ENCODE peak calls at places on chromosomes 7 and 10, in five cellular contexts. One of them, this sample, is unnamed. For H3K9me3, the result is how much of the 10 kb centered on the place peaks cover.

GRCh38 chr10:123275183-123275549 is 121.0 kb downstream of the BUB3 start:
- DNase-seq in HAP-1: no peak
- DNase-seq in A549: no peak
- DNase-seq in heart left ventricle: no peak
- DNase-seq in stomach: no peak
- DNase-seq in this sample: no peak

GRCh38 chr7:138934861-138935260 is 46.3 kb downstream of the KIAA1549 start:
- DNase-seq in HAP-1: no peak
- DNase-seq in A549: no peak
- DNase-seq in heart left ventricle: no peak
- DNase-seq in stomach: no peak
- DNase-seq in this sample: no peak

GRCh38 chr10:97759157-97759980 is 12.4 kb downstream of the SFRP5 start:
- DNase-seq in HAP-1: peak
- DNase-seq in A549: peak
- DNase-seq in heart left ventricle: peak
- DNase-seq in stomach: peak
- DNase-seq in this sample: no peak

GRCh38 chr7:77525231-77525630 is 11.9 kb upstream of the PTPN12 start:
- DNase-seq in HAP-1: no peak
- DNase-seq in A549: no peak
- DNase-seq in heart left ventricle: no peak
- DNase-seq in stomach: no peak
- DNase-seq in this sample: no peak

GRCh38 chr7:57218196-57218716 is 86.0 kb upstream of the ZNF479 start:
- DNase-seq in HAP-1: no peak
- DNase-seq in A549: no peak
- DNase-seq in heart left ventricle: no peak
- DNase-seq in stomach: no peak
- DNase-seq in this sample: no peak

GRCh38 chr10:76492026-76492425 is 1060.6 kb downstream of the LRMDA start:
- DNase-seq in HAP-1: no peak
- DNase-seq in A549: no peak
- DNase-seq in heart left ventricle: no peak
- DNase-seq in stomach: no peak
- DNase-seq in this sample: no peak

GRCh38 chr10:52488606-52489485 is 174.8 kb downstream of the DKK1 start:
- DNase-seq in HAP-1: no peak
- DNase-seq in A549: no peak
- DNase-seq in heart left ventricle: no peak
- DNase-seq in stomach: no peak
- DNase-seq in this sample: peak

GRCh38 chr7:127708788-127709187 is 56.8 kb downstream of the SND1 start:
- DNase-seq in HAP-1: peak
- DNase-seq in A549: peak
- DNase-seq in heart left ventricle: peak
- DNase-seq in stomach: peak
- DNase-seq in this sample: peak

GRCh38 chr10:128377988-128378387 is 251.8 kb upstream of the MKI67 start:
- DNase-seq in HAP-1: no peak
- DNase-seq in A549: no peak
- DNase-seq in heart left ventricle: no peak
- DNase-seq in stomach: no peak
- DNase-seq in this sample: no peak

GRCh38 chr7:107505997-107506682 is 36.3 kb downstream of the GPR22 start:
- DNase-seq in HAP-1: no peak
- DNase-seq in A549: no peak
- DNase-seq in heart left ventricle: no peak
- DNase-seq in stomach: peak
- DNase-seq in this sample: peak

GRCh38 chr10:86254526-86255174 is 111.9 kb downstream of the GRID1 start:
- DNase-seq in HAP-1: no peak
- DNase-seq in A549: peak
- DNase-seq in heart left ventricle: no peak
- DNase-seq in stomach: no peak
- DNase-seq in this sample: no peak

GRCh38 chr7:151271699-151272355 is 23.3 kb upstream of the SMARCD3 start:
- DNase-seq in HAP-1: no peak
- DNase-seq in A549: no peak
- DNase-seq in heart left ventricle: no peak
- DNase-seq in stomach: peak
- DNase-seq in this sample: peak

GRCh38 chr7:156074982-156075615 is 262.8 kb upstream of the SHH start:
- DNase-seq in HAP-1: no peak
- DNase-seq in A549: no peak
- DNase-seq in heart left ventricle: no peak
- DNase-seq in stomach: no peak
- DNase-seq in this sample: no peak

GRCh38 chr7:112161253-112162160 is 44.7 kb downstream of the DOCK4 start:
- DNase-seq in HAP-1: no peak
- DNase-seq in A549: no peak
- DNase-seq in heart left ventricle: no peak
- DNase-seq in stomach: no peak
- DNase-seq in this sample: no peak

GRCh38 chr10:62687230-62687748 is 117.2 kb upstream of the ADO start:
- DNase-seq in HAP-1: no peak
- DNase-seq in A549: no peak
- DNase-seq in heart left ventricle: no peak
- DNase-seq in stomach: no peak
- DNase-seq in this sample: no peak

GRCh38 chr10:102770792-102771191 is 27.0 kb downstream of the WBP1L start:
- DNase-seq in HAP-1: no peak
- DNase-seq in A549: no peak
- DNase-seq in heart left ventricle: no peak
- DNase-seq in stomach: no peak
- DNase-seq in this sample: no peak

GRCh38 chr7:113405296-113406056 is 287.1 kb upstream of the SMIM30 start:
- DNase-seq in HAP-1: no peak
- DNase-seq in A549: no peak
- DNase-seq in heart left ventricle: no peak
- DNase-seq in stomach: no peak
- DNase-seq in this sample: no peak

GRCh38 chr7:1103009-1103788 is 15.3 kb downstream of the GPER1 start:
- DNase-seq in HAP-1: no peak
- DNase-seq in A549: no peak
- DNase-seq in heart left ventricle: no peak
- DNase-seq in stomach: no peak
- DNase-seq in this sample: no peak

GRCh38 chr7:8436965-8437364 is 3.6 kb downstream of the NXPH1 start:
- DNase-seq in HAP-1: peak
- DNase-seq in A549: peak
- DNase-seq in heart left ventricle: no peak
- DNase-seq in stomach: peak
- DNase-seq in this sample: no peak

GRCh38 chr7:139739863-139740597 is 37.8 kb downstream of the HIPK2 start:
- DNase-seq in HAP-1: no peak
- DNase-seq in A549: no peak
- DNase-seq in heart left ventricle: peak
- DNase-seq in stomach: peak
- DNase-seq in this sample: no peak

GRCh38 chr7:17887286-17887685 is 53.0 kb downstream of the SNX13 start:
- DNase-seq in HAP-1: no peak
- DNase-seq in A549: no peak
- DNase-seq in heart left ventricle: no peak
- DNase-seq in stomach: no peak
- DNase-seq in this sample: no peak

GRCh38 chr10:24485299-24485698 is 238.4 kb downstream of the ARHGAP21 start:
- DNase-seq in HAP-1: no peak
- DNase-seq in A549: no peak
- DNase-seq in heart left ventricle: no peak
- DNase-seq in stomach: no peak
- DNase-seq in this sample: no peak

GRCh38 chr10:97302088-97302791 is 9.8 kb upstream of the ARHGAP19 start:
- DNase-seq in HAP-1: no peak
- DNase-seq in A549: no peak
- DNase-seq in heart left ventricle: no peak
- DNase-seq in stomach: no peak
- DNase-seq in this sample: no peak

GRCh38 chr7:24336461-24336860 is 52.5 kb downstream of the NPY start:
- DNase-seq in HAP-1: no peak
- DNase-seq in A549: no peak
- DNase-seq in heart left ventricle: no peak
- DNase-seq in stomach: no peak
- DNase-seq in this sample: no peak

GRCh38 chr10:81600185-81600584 is 274.8 kb upstream of the NRG3 start:
- DNase-seq in HAP-1: no peak
- DNase-seq in A549: peak
- DNase-seq in heart left ventricle: no peak
- DNase-seq in stomach: no peak
- DNase-seq in this sample: no peak

GRCh38 chr10:7070950-7071349 is 339.9 kb downstream of the SFMBT2 start:
- DNase-seq in HAP-1: no peak
- DNase-seq in A549: no peak
- DNase-seq in heart left ventricle: no peak
- DNase-seq in stomach: no peak
- DNase-seq in this sample: no peak

GRCh38 chr10:47156873-47157272 is 143.1 kb upstream of the GDF10 start:
- DNase-seq in HAP-1: no peak
- DNase-seq in A549: no peak
- DNase-seq in heart left ventricle: no peak
- DNase-seq in stomach: no peak
- DNase-seq in this sample: no peak

GRCh38 chr10:47151880-47152279 is 148.1 kb upstream of the GDF10 start:
- DNase-seq in HAP-1: no peak
- DNase-seq in A549: no peak
- DNase-seq in heart left ventricle: no peak
- DNase-seq in stomach: no peak
- DNase-seq in this sample: no peak

GRCh38 chr10:47150581-47150980 is 149.4 kb upstream of the GDF10 start:
- DNase-seq in HAP-1: no peak
- DNase-seq in A549: no peak
- DNase-seq in heart left ventricle: no peak
- DNase-seq in stomach: no peak
- DNase-seq in this sample: no peak

GRCh38 chr10:47154762-47155161 is 145.2 kb upstream of the GDF10 start:
- DNase-seq in HAP-1: no peak
- DNase-seq in A549: no peak
- DNase-seq in heart left ventricle: no peak
- DNase-seq in stomach: no peak
- DNase-seq in this sample: no peak

DNA sequence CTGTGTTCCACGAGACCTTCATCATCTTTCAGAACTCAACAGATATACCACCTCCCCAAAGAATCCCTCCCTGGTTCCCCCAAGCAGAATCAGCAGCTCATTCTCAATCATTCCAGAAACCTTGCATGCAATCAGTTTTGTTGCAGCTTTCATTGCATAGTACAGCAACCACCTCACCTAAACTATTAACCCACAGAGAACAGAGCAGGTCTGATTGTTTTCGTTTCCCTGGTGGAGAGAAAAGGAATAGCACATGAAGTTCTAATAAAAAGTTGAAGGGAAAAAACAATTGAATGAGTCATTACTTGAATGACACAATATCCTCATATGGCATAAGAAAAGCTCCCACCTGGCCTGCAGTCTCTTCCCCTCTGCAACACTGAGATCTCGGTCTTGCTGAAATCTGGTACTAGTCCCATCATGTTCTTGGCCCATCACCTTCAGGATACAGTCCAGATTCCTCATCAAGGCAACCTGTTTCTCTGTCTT is 147.1 kb upstream of the GDF10 start:
- DNase-seq in HAP-1: no peak
- DNase-seq in A549: peak
- DNase-seq in heart left ventricle: no peak
- DNase-seq in stomach: no peak
- DNase-seq in this sample: no peak
- H3K9me3 ChIP-seq in HAP-1: under half
- H3K9me3 ChIP-seq in A549: under half
- H3K9me3 ChIP-seq in heart left ventricle: under half
- H3K9me3 ChIP-seq in stomach: under half
- H3K9me3 ChIP-seq in this sample: under half

GRCh38 chr10:13706175-13706574 is 119.4 kb downstream of the PRPF18 start:
- DNase-seq in HAP-1: no peak
- DNase-seq in A549: no peak
- DNase-seq in heart left ventricle: no peak
- DNase-seq in stomach: no peak
- DNase-seq in this sample: no peak
- H3K4me3 ChIP-seq in HAP-1: no peak
- H3K4me3 ChIP-seq in A549: no peak
- H3K4me3 ChIP-seq in heart left ventricle: peak
- H3K4me3 ChIP-seq in stomach: peak
- H3K4me3 ChIP-seq in this sample: peak

GRCh38 chr10:31757831-31758230 is 170.8 kb downstream of the ARHGAP12 start:
- DNase-seq in HAP-1: no peak
- DNase-seq in A549: no peak
- DNase-seq in heart left ventricle: no peak
- DNase-seq in stomach: no peak
- DNase-seq in this sample: no peak
- H3K9me3 ChIP-seq in HAP-1: under half
- H3K9me3 ChIP-seq in A549: under half
- H3K9me3 ChIP-seq in heart left ventricle: under half
- H3K9me3 ChIP-seq in stomach: under half
- H3K9me3 ChIP-seq in this sample: under half

GRCh38 chr10:92142949-92143348 is 147.9 kb downstream of the CPEB3 start:
- DNase-seq in HAP-1: no peak
- DNase-seq in A549: no peak
- DNase-seq in heart left ventricle: no peak
- DNase-seq in stomach: no peak
- DNase-seq in this sample: no peak
- H3K4me3 ChIP-seq in HAP-1: no peak
- H3K4me3 ChIP-seq in A549: no peak
- H3K4me3 ChIP-seq in heart left ventricle: no peak
- H3K4me3 ChIP-seq in stomach: no peak
- H3K4me3 ChIP-seq in this sample: no peak

This sample was measured in SK-N-MC.